ENCODE peak calls at places on chromosomes 16 and 17, in ten cellular contexts. W is cardiac muscle cell, S is osteocyte, H is left ventricle myocardium inferior, T is nephron progenitor cell, M is foreskin keratinocyte, Q is prostate gland, Z is HCT116, X is cardiac fibroblast, V is fibroblast of pulmonary artery. R is an unnamed sample.

GRCh38 chr17:36602030-36602737 is 801 bp downstream of the MRM1 start:
- DNase-seq in W (peak), S (no peak), H (no peak), T (no peak), M (no peak), Q (no peak), Z (no peak), X (peak), V (no peak), R (peak)

GRCh38 chr17:36017799-36018198 is at the start of gene CCL23:
- DNase-seq in W (no peak), S (no peak), H (no peak), T (no peak), M (no peak), Q (no peak), Z (no peak), X (no peak), V (no peak), R (no peak)

GRCh38 chr16:2079311-2079800 is 31.6 kb downstream of the TSC2 start:
- DNase-seq in W (no peak), S (no peak), H (no peak), T (no peak), M (no peak), Q (no peak), Z (no peak), X (no peak), V (no peak), R (no peak)

GRCh38 chr16:73016488-73016830 is 31.5 kb downstream of the ZFHX3 start:
- DNase-seq in W (no peak), S (no peak), H (no peak), T (no peak), M (no peak), Q (no peak), Z (no peak), X (no peak), V (no peak), R (no peak)

GRCh38 chr17:47989159-47989558 is 18.2 kb downstream of the CDK5RAP3 start:
- DNase-seq in W (no peak), S (no peak), H (no peak), T (no peak), M (no peak), Q (no peak), Z (no peak), X (no peak), V (no peak), R (no peak)

GRCh38 chr16:1923299-1924034 is 5.3 kb upstream of the HS3ST6 start:
- DNase-seq in W (peak), S (no peak), H (no peak), T (peak), M (no peak), Q (no peak), Z (peak), X (peak), V (peak), R (peak)

GRCh38 chr16:51759999-51760398 is 608.9 kb upstream of the SALL1 start:
- DNase-seq in W (no peak), S (no peak), H (no peak), T (no peak), M (no peak), Q (no peak), Z (no peak), X (no peak), V (no peak), R (no peak)

GRCh38 chr16:54929090-54930033 is 1.3 kb upstream of the IRX5 start:
- DNase-seq in W (peak), S (peak), H (peak), T (peak), M (peak), Q (peak), Z (peak), X (peak), V (peak), R (peak)

GRCh38 chr16:85479972-85480726 is 133.0 kb upstream of the GSE1 start:
- DNase-seq in W (no peak), S (no peak), H (no peak), T (peak), M (no peak), Q (peak), Z (no peak), X (peak), V (no peak), R (no peak)

GRCh38 chr16:85204242-85205010 is 92.2 kb upstream of the CIBAR2 start:
- DNase-seq in W (peak), S (no peak), H (no peak), T (no peak), M (peak), Q (no peak), Z (no peak), X (peak), V (peak), R (peak)

GRCh38 chr16:51629602-51630001 is 478.5 kb upstream of the SALL1 start:
- DNase-seq in W (no peak), S (no peak), H (no peak), T (no peak), M (no peak), Q (no peak), Z (no peak), X (no peak), V (no peak), R (no peak)

GRCh38 chr17:66446419-66446818 is 144.0 kb downstream of the PRKCA start:
- DNase-seq in W (no peak), S (no peak), H (no peak), T (no peak), M (no peak), Q (no peak), Z (no peak), X (no peak), V (no peak), R (no peak)

GRCh38 chr17:45090711-45091110 is 29.6 kb downstream of the NMT1 start:
- DNase-seq in W (no peak), S (no peak), H (no peak), T (no peak), M (no peak), Q (no peak), Z (no peak), X (no peak), V (no peak), R (peak)

GRCh38 chr16:69481901-69482341 is 57.5 kb downstream of the CYB5B start:
- DNase-seq in W (peak), S (no peak), H (peak), T (no peak), M (peak), Q (peak), Z (no peak), X (peak), V (peak), R (peak)

GRCh38 chr17:5049314-5049819 is 14.1 kb upstream of the SLC52A1 start:
- DNase-seq in W (no peak), S (no peak), H (no peak), T (no peak), M (no peak), Q (no peak), Z (no peak), X (no peak), V (no peak), R (peak)

GRCh38 chr17:50396261-50397110 is 837 bp downstream of the LRRC59 start:
- DNase-seq in W (peak), S (no peak), H (no peak), T (peak), M (peak), Q (peak), Z (no peak), X (peak), V (peak), R (peak)

GRCh38 chr17:82242977-82243647 is 14.3 kb downstream of the SLC16A3 start:
- DNase-seq in W (peak), S (no peak), H (peak), T (no peak), M (no peak), Q (peak), Z (no peak), X (peak), V (peak), R (peak)

GRCh38 chr16:31099860-31100638 is 5.5 kb upstream of the VKORC1 start:
- DNase-seq in W (peak), S (no peak), H (no peak), T (no peak), M (no peak), Q (no peak), Z (no peak), X (peak), V (peak), R (peak)

GRCh38 chr17:75917443-75918111 is 12.9 kb upstream of the MRPL38 start:
- DNase-seq in W (no peak), S (no peak), H (no peak), T (no peak), M (no peak), Q (no peak), Z (no peak), X (no peak), V (no peak), R (no peak)

GRCh38 chr16:12462690-12463646 is 340.7 kb downstream of the CPPED1 start:
- DNase-seq in W (peak), S (no peak), H (no peak), T (no peak), M (no peak), Q (no peak), Z (no peak), X (peak), V (peak), R (peak)

GRCh38 chr16:57134982-57135381 is 42.6 kb downstream of the CPNE2 start:
- DNase-seq in W (no peak), S (no peak), H (no peak), T (no peak), M (no peak), Q (no peak), Z (no peak), X (no peak), V (no peak), R (no peak)

GRCh38 chr17:2974347-2974746 is 89.1 kb downstream of the OR1D5 start:
- DNase-seq in W (no peak), S (no peak), H (no peak), T (no peak), M (no peak), Q (no peak), Z (no peak), X (no peak), V (no peak), R (no peak)

GRCh38 chr16:51286272-51286671 is 135.2 kb upstream of the SALL1 start:
- DNase-seq in W (no peak), S (no peak), H (no peak), T (no peak), M (no peak), Q (no peak), Z (no peak), X (no peak), V (no peak), R (no peak)

GRCh38 chr17:50676065-50676975 is 31.4 kb downstream of the ANKRD40 start:
- DNase-seq in W (no peak), S (no peak), H (no peak), T (no peak), M (peak), Q (no peak), Z (no peak), X (no peak), V (no peak), R (no peak)

GRCh38 chr16:66908762-66909559 is 9.7 kb downstream of the CDH16 start:
- DNase-seq in W (no peak), S (no peak), H (no peak), T (no peak), M (no peak), Q (no peak), Z (no peak), X (no peak), V (no peak), R (no peak)

GRCh38 chr16:66911112-66911511 is 7.6 kb downstream of the CDH16 start:
- DNase-seq in W (no peak), S (no peak), H (no peak), T (no peak), M (peak), Q (no peak), Z (no peak), X (peak), V (no peak), R (no peak)

GRCh38 chr16:66911801-66912200 is 6.9 kb downstream of the CDH16 start:
- DNase-seq in W (no peak), S (no peak), H (no peak), T (no peak), M (no peak), Q (no peak), Z (no peak), X (no peak), V (no peak), R (no peak)

GRCh38 chr16:66908116-66908515 is 10.6 kb downstream of the CDH16 start:
- DNase-seq in W (no peak), S (no peak), H (no peak), T (no peak), M (no peak), Q (no peak), Z (no peak), X (no peak), V (no peak), R (no peak)

DNA sequence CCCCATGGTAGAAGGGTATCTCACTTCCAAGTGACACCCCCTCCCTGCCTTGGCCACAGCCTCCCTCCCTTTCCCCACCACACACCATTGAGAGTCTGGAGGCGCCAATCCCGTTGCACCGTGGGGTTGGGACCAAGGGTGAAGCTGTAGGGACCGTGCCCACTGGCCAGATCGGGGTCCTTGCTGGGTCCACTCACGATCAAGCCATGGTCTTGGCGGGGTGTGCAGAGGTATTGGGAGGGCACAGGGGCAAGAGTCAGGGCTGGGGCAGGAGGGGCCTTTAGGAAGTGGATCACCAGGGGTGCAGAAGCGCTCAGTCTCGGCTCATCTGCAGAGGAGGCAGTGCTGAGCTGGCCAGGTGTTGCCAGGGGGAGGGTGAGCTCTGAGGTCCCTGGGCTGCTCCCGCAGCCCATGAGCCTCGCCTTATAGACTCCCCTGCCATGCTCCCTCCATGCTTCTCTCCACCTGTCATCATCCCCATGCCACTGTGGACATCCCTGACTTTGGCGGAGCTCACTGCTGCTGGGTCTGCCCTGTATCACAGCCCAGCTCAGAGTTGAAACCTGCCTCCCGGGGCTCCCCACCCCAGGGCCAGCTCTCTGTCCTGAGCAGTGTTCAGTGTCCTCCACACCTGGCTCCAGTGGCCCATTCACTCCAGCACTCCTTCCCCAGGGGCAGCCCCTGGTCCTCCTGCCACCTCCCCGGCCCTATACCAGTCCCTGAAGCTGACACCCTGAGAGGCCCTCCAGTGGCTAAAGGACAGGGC is 8.3 kb downstream of the CDH16 start:
- DNase-seq in W (no peak), S (no peak), H (no peak), T (no peak), M (no peak), Q (no peak), Z (no peak), X (no peak), V (no peak), R (no peak)
- TF ChIP-seq CTCF in W (no peak), S (no peak), H (no peak), T (no peak), M (no peak), Q (no peak), Z (no peak), X (no peak), V (no peak), R (no peak)

DNA sequence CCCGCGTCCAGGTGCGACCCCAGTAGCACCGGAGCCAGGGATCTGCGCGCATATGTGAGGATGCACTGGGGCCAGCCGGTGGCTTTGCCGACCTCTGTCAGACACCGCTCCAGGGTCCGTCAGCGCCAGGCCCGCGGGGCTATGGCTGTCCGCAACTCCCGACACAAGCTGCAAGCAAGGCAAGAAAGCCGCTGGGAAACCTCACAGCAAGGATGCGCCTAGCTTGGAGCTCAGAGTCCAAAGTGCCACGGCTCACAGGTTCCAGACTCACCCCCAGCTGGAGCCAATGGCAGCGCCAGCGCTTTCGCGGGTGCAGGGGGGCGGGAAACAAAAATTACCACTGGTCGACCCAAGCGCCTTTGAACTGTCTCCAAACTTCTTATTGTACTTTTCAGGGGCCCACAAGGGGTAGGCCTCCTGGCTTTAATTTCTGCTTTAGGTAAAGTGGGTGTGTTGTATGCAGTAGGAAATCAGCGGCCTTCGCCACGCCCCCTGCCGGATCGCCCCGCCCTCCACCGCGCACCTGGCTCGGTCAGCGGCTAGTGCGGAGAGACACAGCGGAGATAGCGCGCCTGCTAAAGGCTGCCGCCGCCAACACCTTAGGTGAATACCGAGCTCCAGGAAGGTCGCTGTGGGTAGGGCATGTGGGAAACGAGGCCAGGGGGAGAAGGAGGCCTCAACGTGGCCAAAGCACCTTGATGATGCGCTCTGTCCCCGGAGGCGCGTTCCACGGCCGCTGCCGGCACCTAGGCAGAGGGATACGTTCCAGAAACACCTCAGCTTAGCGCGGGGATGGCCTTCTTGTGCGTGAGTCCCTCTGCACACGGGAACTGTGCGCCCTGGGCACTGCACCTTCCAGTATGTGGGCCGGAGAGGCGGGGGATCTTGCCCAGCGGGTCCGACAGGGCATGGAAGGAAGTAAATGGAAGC is 61.1 kb upstream of the RBL2 start:
- DNase-seq in W (no peak), S (no peak), H (no peak), T (no peak), M (peak), Q (peak), Z (peak), X (no peak), V (no peak), R (peak)
- TF ChIP-seq CTCF in W (no peak), S (no peak), H (no peak), T (no peak), M (peak), Q (no peak), Z (no peak), X (no peak), V (no peak), R (no peak)

DNA sequence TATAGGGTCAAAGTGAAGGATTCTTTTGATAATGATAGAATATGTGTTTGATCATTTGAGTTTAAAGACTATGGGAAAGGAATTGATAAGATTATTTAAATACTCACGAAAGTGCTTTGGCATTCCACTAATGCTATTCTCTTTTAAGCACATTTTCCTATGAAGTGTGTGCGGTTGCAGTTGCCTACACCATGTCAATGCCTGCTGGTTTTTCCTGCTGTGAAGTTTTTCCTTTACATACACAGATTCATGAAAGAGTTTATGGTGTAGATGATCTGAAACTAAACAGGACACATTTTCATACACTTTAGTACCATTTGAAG is 78.7 kb downstream of the VMP1 start:
- DNase-seq in W (no peak), S (no peak), H (no peak), T (no peak), M (no peak), Q (no peak), Z (no peak), X (no peak), V (no peak), R (no peak)
- TF ChIP-seq CTCF in W (no peak), S (no peak), H (no peak), T (no peak), M (no peak), Q (no peak), Z (no peak), X (no peak), V (no peak), R (no peak)

GRCh38 chr17:12667299-12667958 is 1.7 kb downstream of the MYOCD start:
- DNase-seq in W (peak), S (no peak), H (no peak), T (peak), M (peak), Q (no peak), Z (peak), X (peak), V (peak), R (peak)
- TF ChIP-seq CTCF in W (peak), S (peak), H (peak), T (peak), M (peak), Q (peak), Z (peak), X (peak), V (peak), R (peak)